ENCODE peak calls at places on chromosomes 16 and 17, in seven cellular contexts. I is A549; C is CD8-positive, alpha-beta memory T cell; X is HCT116; Y is fibroblast of lung; J is transverse colon; Z is keratinocyte. N is an unnamed sample. For H3K9me3 and H3K4me1, the result is how much of the 10 kb centered on the place peaks cover.

GRCh38 chr17:20852541-20853370 is 190.1 kb downstream of the USP22 start:
- DNase-seq in I (no peak), C (no peak), X (no peak), Y (peak), J (peak), Z (no peak), N (peak)

GRCh38 chr17:75252039-75252816 is 9.2 kb downstream of the GGA3 start:
- DNase-seq in I (no peak), C (no peak), X (no peak), Y (no peak), J (no peak), Z (no peak), N (no peak)

GRCh38 chr16:67862623-67863583 is 9.9 kb upstream of the EDC4 start:
- DNase-seq in I (no peak), C (no peak), X (no peak), Y (peak), J (no peak), Z (no peak), N (peak)

GRCh38 chr17:15278381-15278780 is 13.3 kb upstream of the PMP22 start:
- DNase-seq in I (no peak), C (no peak), X (no peak), Y (peak), J (no peak), Z (no peak), N (no peak)

GRCh38 chr16:11949527-11949926 is 7.7 kb upstream of the NPIPB2 start:
- DNase-seq in I (peak), C (no peak), X (peak), Y (peak), J (peak), Z (no peak), N (no peak)

GRCh38 chr16:85898521-85899442 is at the start of gene IRF8:
- DNase-seq in I (no peak), C (peak), X (no peak), Y (peak), J (peak), Z (no peak), N (peak)

GRCh38 chr17:33322063-33322462 is 29.0 kb upstream of the ASIC2 start:
- DNase-seq in I (no peak), C (no peak), X (no peak), Y (peak), J (no peak), Z (no peak), N (no peak)

GRCh38 chr17:55285340-55286301 is 20.9 kb downstream of the HLF start:
- DNase-seq in I (no peak), C (no peak), X (no peak), Y (peak), J (peak), Z (no peak), N (peak)

GRCh38 chr17:77572851-77573250 is 385.7 kb upstream of the TNRC6C start:
- DNase-seq in I (no peak), C (no peak), X (no peak), Y (no peak), J (no peak), Z (no peak), N (no peak)

GRCh38 chr17:40534431-40535189 is 30.7 kb downstream of the CCR7 start:
- DNase-seq in I (no peak), C (no peak), X (no peak), Y (no peak), J (no peak), Z (no peak), N (no peak)

GRCh38 chr17:81821603-81822311 is 11.3 kb downstream of the MCRIP1 start:
- DNase-seq in I (peak), C (no peak), X (peak), Y (peak), J (peak), Z (no peak), N (peak)

GRCh38 chr17:31299624-31300023 is 2.6 kb upstream of the OMG start:
- DNase-seq in I (no peak), C (no peak), X (no peak), Y (no peak), J (no peak), Z (no peak), N (no peak)

GRCh38 chr17:47884905-47885735 is 10.9 kb upstream of the SP2 start:
- DNase-seq in I (no peak), C (no peak), X (no peak), Y (no peak), J (peak), Z (no peak), N (no peak)

GRCh38 chr17:47694818-47695663 is 1.1 kb downstream of the TBKBP1 start:
- DNase-seq in I (no peak), C (peak), X (no peak), Y (peak), J (peak), Z (no peak), N (peak)

GRCh38 chr17:60748232-60748631 is 70.6 kb downstream of the BCAS3 start:
- DNase-seq in I (no peak), C (no peak), X (no peak), Y (no peak), J (no peak), Z (no peak), N (no peak)

GRCh38 chr16:27156531-27156930 is 46.8 kb upstream of the KDM8 start:
- DNase-seq in I (no peak), C (no peak), X (no peak), Y (no peak), J (peak), Z (no peak), N (no peak)

GRCh38 chr17:78640700-78641099 is 63.5 kb upstream of the DNAH17 start:
- DNase-seq in I (no peak), C (no peak), X (no peak), Y (no peak), J (no peak), Z (no peak), N (no peak)

GRCh38 chr16:21217121-21217520 is 5.7 kb upstream of the ZP2 start:
- DNase-seq in I (no peak), C (no peak), X (no peak), Y (no peak), J (no peak), Z (no peak), N (no peak)

GRCh38 chr16:86768999-86769398 is 190.7 kb downstream of the FOXL1 start:
- DNase-seq in I (no peak), C (no peak), X (no peak), Y (peak), J (no peak), Z (no peak), N (no peak)

GRCh38 chr17:17205368-17206148 is 575 bp downstream of the PLD6 start:
- DNase-seq in I (peak), C (peak), X (peak), Y (peak), J (peak), Z (no peak), N (peak)

GRCh38 chr17:40323731-40324650 is 15.0 kb downstream of the RARA start:
- DNase-seq in I (no peak), C (peak), X (no peak), Y (peak), J (peak), Z (no peak), N (peak)

GRCh38 chr17:75842963-75843576 is 1.1 kb downstream of the UNC13D start:
- DNase-seq in I (no peak), C (no peak), X (no peak), Y (no peak), J (no peak), Z (no peak), N (no peak)

GRCh38 chr17:42422958-42423712 is at the start of gene CAVIN1:
- DNase-seq in I (peak), C (no peak), X (peak), Y (peak), J (peak), Z (peak), N (peak)

GRCh38 chr16:84161011-84161410 is 15.9 kb downstream of the DNAAF1 start:
- DNase-seq in I (no peak), C (no peak), X (no peak), Y (no peak), J (no peak), Z (no peak), N (no peak)

GRCh38 chr17:1153795-1154546 is 25.8 kb downstream of the ABR start:
- DNase-seq in I (peak), C (no peak), X (no peak), Y (peak), J (peak), Z (no peak), N (peak)

GRCh38 chr17:2405247-2405926 is 4.5 kb upstream of the MNT start:
- DNase-seq in I (no peak), C (no peak), X (no peak), Y (peak), J (no peak), Z (no peak), N (no peak)

GRCh38 chr17:45867702-45868101 is 23.0 kb downstream of the SPPL2C start:
- DNase-seq in I (no peak), C (no peak), X (peak), Y (no peak), J (no peak), Z (no peak), N (no peak)

GRCh38 chr16:12971216-12971615 is 69.8 kb downstream of the SHISA9 start:
- DNase-seq in I (peak), C (no peak), X (no peak), Y (peak), J (no peak), Z (no peak), N (peak)

GRCh38 chr17:31499771-31500554 is 108.5 kb downstream of the RAB11FIP4 start:
- DNase-seq in I (no peak), C (no peak), X (peak), Y (peak), J (peak), Z (no peak), N (no peak)

GRCh38 chr17:40371261-40371929 is 6.9 kb upstream of the GJD3 start:
- DNase-seq in I (no peak), C (no peak), X (peak), Y (no peak), J (no peak), Z (no peak), N (no peak)

GRCh38 chr16:50246299-50247122 is 19.8 kb upstream of the ADCY7 start:
- DNase-seq in I (no peak), C (no peak), X (no peak), Y (no peak), J (no peak), Z (no peak), N (peak)

GRCh38 chr16:54633943-54634362 is 296.7 kb upstream of the IRX5 start:
- DNase-seq in I (peak), C (no peak), X (peak), Y (peak), J (no peak), Z (no peak), N (peak)

GRCh38 chr16:82456683-82457082 is 170.1 kb upstream of the CDH13 start:
- DNase-seq in I (peak), C (peak), X (peak), Y (peak), J (peak), Z (no peak), N (peak)

GRCh38 chr16:72468582-72468981 is 296.6 kb upstream of the PMFBP1 start:
- DNase-seq in I (no peak), C (no peak), X (no peak), Y (peak), J (no peak), Z (no peak), N (no peak)

GRCh38 chr17:760371-760770 is 8.3 kb upstream of the GEMIN4 start:
- DNase-seq in I (no peak), C (no peak), X (no peak), Y (no peak), J (no peak), Z (no peak), N (peak)

GRCh38 chr16:85114909-85115567 is 2.8 kb upstream of the CIBAR2 start:
- DNase-seq in I (peak), C (peak), X (peak), Y (peak), J (peak), Z (no peak), N (peak)

GRCh38 chr16:57485091-57485915 is 990 bp downstream of the DOK4 start:
- DNase-seq in I (no peak), C (no peak), X (no peak), Y (no peak), J (peak), Z (no peak), N (peak)

GRCh38 chr17:31293586-31293985 is 3.5 kb downstream of the OMG start:
- DNase-seq in I (no peak), C (no peak), X (no peak), Y (peak), J (no peak), Z (no peak), N (no peak)

GRCh38 chr16:50763211-50763610 is 21.3 kb downstream of the CYLD start:
- DNase-seq in I (no peak), C (no peak), X (no peak), Y (peak), J (no peak), Z (no peak), N (no peak)

GRCh38 chr17:15291674-15292361 is 26.7 kb upstream of the PMP22 start:
- DNase-seq in I (no peak), C (no peak), X (no peak), Y (peak), J (no peak), Z (no peak), N (no peak)

DNA sequence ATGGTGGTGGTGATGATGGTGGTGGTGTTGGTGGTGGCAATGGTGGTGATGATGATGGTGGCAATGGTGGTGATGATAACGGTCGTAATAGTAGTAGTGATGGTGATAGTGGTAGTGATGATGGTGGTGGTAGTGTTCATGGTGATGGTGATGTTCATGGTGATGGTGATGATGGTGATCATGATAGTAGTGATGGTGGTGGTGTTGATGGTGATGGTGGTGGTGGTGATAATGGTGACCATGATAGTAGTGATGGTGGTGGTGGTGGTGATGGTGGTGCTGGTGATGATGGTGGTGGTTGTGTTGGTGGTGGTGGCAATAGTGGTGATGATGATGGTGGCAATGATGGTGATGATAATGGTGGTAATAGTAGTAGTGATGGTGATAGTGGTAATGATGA is 68.0 kb downstream of the SOX9 start:
- DNase-seq in I (no peak), C (no peak), X (no peak), Y (no peak), J (no peak), Z (no peak), N (no peak)
- H3K4me3 ChIP-seq in I (no peak), C (no peak), X (no peak), Y (no peak), J (no peak), Z (no peak), N (no peak)

DNA sequence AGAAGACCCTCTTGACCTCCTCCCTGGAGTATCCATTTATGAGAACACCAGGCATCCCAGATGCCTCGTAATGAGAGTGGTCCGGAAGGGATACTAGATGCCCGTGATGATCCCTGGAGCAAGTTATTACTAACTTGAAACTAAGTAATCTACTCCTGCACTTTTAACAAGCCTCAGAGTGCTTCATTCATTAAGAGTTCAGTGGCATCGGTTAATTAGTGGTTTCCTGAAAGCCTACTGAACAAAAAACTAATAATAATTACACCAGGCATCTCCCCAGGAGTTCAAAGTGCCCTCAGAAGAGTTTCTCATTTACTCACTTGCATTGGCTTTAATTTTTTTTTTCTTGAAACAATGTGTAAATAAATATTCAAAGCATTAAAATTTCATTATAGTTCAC is 22.2 kb downstream of the ZNF75A start:
- DNase-seq in I (no peak), C (no peak), X (no peak), Y (no peak), J (no peak), Z (no peak), N (no peak)
- H3K9me3 ChIP-seq in I (half or more), C (under half), X (under half), Y (under half), J (under half), Z (under half), N (under half)

GRCh38 chr17:50288306-50288705 is 14.0 kb downstream of the TMEM92 start:
- DNase-seq in I (no peak), C (no peak), X (no peak), Y (no peak), J (no peak), Z (no peak), N (no peak)
- H3K4me1 ChIP-seq in I (under half), C (under half), X (under half), Y (under half), J (under half), Z (under half), N (under half)

GRCh38 chr17:59378621-59379194 is 47.3 kb downstream of the YPEL2 start:
- DNase-seq in I (no peak), C (no peak), X (no peak), Y (peak), J (peak), Z (no peak), N (no peak)
- H3K4me3 ChIP-seq in I (no peak), C (no peak), X (no peak), Y (no peak), J (no peak), Z (no peak), N (no peak)

DNA sequence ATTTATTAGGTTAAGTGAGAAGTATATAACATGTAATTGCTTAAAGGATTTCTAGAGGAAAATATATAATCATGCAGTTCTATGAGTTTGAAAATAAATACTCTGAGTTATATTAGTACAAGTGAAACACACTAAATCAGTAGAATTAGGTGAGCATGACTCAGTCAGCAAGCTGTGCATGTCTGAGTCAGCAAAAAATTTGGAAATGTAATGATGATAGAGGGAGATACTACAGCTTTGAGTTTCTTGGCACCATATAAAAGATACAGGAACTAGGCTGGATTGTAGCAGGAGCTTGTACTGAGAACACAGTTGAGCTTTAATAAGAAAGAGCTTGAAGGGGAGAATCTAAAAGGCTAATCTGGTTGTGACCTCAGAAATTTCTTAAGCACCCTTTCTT is 1224.6 kb downstream of the CDH8 start:
- DNase-seq in I (no peak), C (no peak), X (no peak), Y (peak), J (no peak), Z (no peak), N (no peak)
- H3K9me3 ChIP-seq in I (under half), C (under half), X (under half), Y (under half), J (under half), Z (under half), N (under half)

GRCh38 chr16:89334461-89334860 is 117.0 kb downstream of the ZNF778 start:
- DNase-seq in I (no peak), C (no peak), X (no peak), Y (no peak), J (no peak), Z (no peak), N (no peak)

GRCh38 chr16:89335803-89336485 is 118.4 kb downstream of the ZNF778 start:
- DNase-seq in I (no peak), C (no peak), X (no peak), Y (no peak), J (no peak), Z (no peak), N (no peak)

GRCh38 chr16:89332248-89333245 is 115.0 kb downstream of the ZNF778 start:
- DNase-seq in I (no peak), C (no peak), X (no peak), Y (no peak), J (no peak), Z (no peak), N (no peak)

GRCh38 chr16:89334988-89335802 is 117.7 kb downstream of the ZNF778 start:
- DNase-seq in I (no peak), C (no peak), X (no peak), Y (no peak), J (no peak), Z (no peak), N (no peak)

DNA sequence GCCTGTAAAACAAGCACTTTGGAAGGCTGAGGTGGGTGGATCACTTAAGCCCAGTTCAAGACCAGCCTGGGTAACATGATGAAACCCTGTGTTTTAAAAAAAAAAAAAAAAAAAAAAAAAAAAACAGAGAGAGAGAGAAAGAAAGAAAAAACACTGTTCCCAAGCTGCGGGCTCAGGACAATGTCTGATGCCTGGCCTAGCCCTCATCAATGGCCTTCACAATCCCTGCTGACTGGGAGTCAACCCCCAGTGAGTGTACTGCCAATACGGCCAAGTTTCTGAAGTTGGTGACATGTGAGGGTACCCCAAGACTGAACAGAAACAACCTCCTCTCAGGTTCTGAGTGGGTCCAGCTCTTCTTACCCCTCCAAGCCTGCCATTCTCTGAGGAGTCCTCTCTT is 116.5 kb downstream of the ZNF778 start:
- DNase-seq in I (no peak), C (no peak), X (no peak), Y (no peak), J (no peak), Z (no peak), N (peak)
- H3K4me1 ChIP-seq in I (half or more), C (half or more), X (half or more), Y (under half), J (under half), Z (under half), N (under half)

GRCh38 chr16:10868562-10869469 is 8.2 kb upstream of the CIITA start:
- DNase-seq in I (no peak), C (no peak), X (no peak), Y (no peak), J (peak), Z (no peak), N (peak)
- H3K4me3 ChIP-seq in I (no peak), C (no peak), X (no peak), Y (no peak), J (no peak), Z (no peak), N (no peak)